ENCODE peak calls at places on chromosomes 16 and 17, in nine cellular contexts. G is choroid plexus epithelial cell; E is colonic mucosa; F is dermis blood vessel endothelial cell; U is activated CD8-positive, alpha-beta T cell treated with anti-CD3 and anti-CD28 coated beads for 36 hours; B is lower lobe of right lung; Y is A673; W is HEK293T; M is A549. V is an unnamed sample.

GRCh38 chr17:82959990-82960418 is 119.4 kb upstream of the METRNL start:
- DNase-seq in M (no peak), Y (no peak), G (no peak), W (no peak), F (no peak), B (no peak), U (no peak), E (no peak), V (no peak)

GRCh38 chr16:56611281-56611833 is 3.0 kb downstream of the MT2A start:
- DNase-seq in B (no peak), M (no peak), F (peak; percentile 68), G (peak; percentile 52), Y (no peak), W (no peak), U (no peak), E (peak; percentile 28), V (peak; percentile 55)

GRCh38 chr16:69851491-69852240 is 89.5 kb downstream of the WWP2 start:
- DNase-seq in B (no peak), G (no peak), W (no peak), M (no peak), E (no peak), U (no peak), Y (no peak), F (no peak), V (no peak)

GRCh38 chr16:70634861-70635260 is 11.5 kb upstream of the IL34 start:
- DNase-seq in W (no peak), U (no peak), E (no peak), F (no peak), M (no peak), B (no peak), G (peak; percentile 41), Y (no peak), V (peak; percentile 24)

GRCh38 chr16:85374571-85374872 is 238.6 kb upstream of the GSE1 start:
- DNase-seq in F (no peak), E (no peak), W (no peak), M (no peak), Y (no peak), G (no peak), U (no peak), B (no peak), V (no peak)

GRCh38 chr17:80061421-80061820 is 25.0 kb downstream of the CCDC40 start:
- DNase-seq in U (no peak), F (no peak), G (no peak), B (no peak), W (no peak), E (no peak), Y (no peak), M (no peak), V (no peak)

GRCh38 chr16:27880312-27880711 is 183.2 kb downstream of the GSG1L start:
- DNase-seq in E (no peak), W (no peak), B (no peak), Y (no peak), G (no peak), U (no peak), F (no peak), M (no peak), V (no peak)

GRCh38 chr16:49015189-49015540 is 266.5 kb downstream of the CBLN1 start:
- DNase-seq in Y (no peak), W (no peak), M (no peak), U (no peak), F (no peak), G (no peak), E (no peak), B (no peak), V (no peak)

GRCh38 chr17:77594416-77595209 is 363.9 kb upstream of the TNRC6C start:
- DNase-seq in M (no peak), G (no peak), W (no peak), B (no peak), Y (peak; percentile 23), E (no peak), F (no peak), U (peak; percentile 71), V (no peak)

GRCh38 chr17:20721151-20721550 is 141.6 kb downstream of the CDRT15L2 start:
- DNase-seq in Y (no peak), E (no peak), U (no peak), M (no peak), F (no peak), B (no peak), G (no peak), W (no peak), V (no peak)

GRCh38 chr16:62077998-62078397 is 41.8 kb upstream of the CDH8 start:
- DNase-seq in E (no peak), B (no peak), G (peak; percentile 4), Y (peak; percentile 79), M (no peak), U (no peak), W (peak; percentile 8), F (no peak), V (peak; percentile 22)

GRCh38 chr17:45775576-45776011 is 8.5 kb upstream of the CRHR1 start:
- DNase-seq in E (no peak), F (no peak), U (no peak), W (no peak), B (no peak), Y (no peak), M (no peak), G (no peak), V (no peak)

GRCh38 chr17:7352559-7352889 is 562 bp downstream of the KCTD11 start:
- DNase-seq in U (no peak), G (no peak), E (no peak), F (no peak), B (no peak), M (no peak), Y (no peak), W (no peak), V (no peak)

GRCh38 chr17:78117027-78117981 is 11.3 kb downstream of the TMC6 start:
- DNase-seq in B (no peak), Y (peak; percentile 38), W (no peak), M (no peak), F (no peak), E (no peak), U (peak; percentile 48), G (no peak), V (no peak)

GRCh38 chr17:2364132-2365116 is 27.1 kb downstream of the SGSM2 start:
- DNase-seq in G (no peak), W (no peak), E (no peak), Y (no peak), U (no peak), F (no peak), B (no peak), M (no peak), V (no peak)

V was measured in EL.